ENCODE peak calls at places on chromosomes 16 and 17, in ten cellular contexts. One of them, this sample, is unnamed.

GRCh38 chr17:50146230-50146926 is 4.1 kb downstream of the PPP1R9B start:
- DNase-seq in K562: no peak
- DNase-seq in IMR-90: no peak
- DNase-seq in MM.1S: no peak
- DNase-seq in trophoblast cell: no peak
- DNase-seq in A549: no peak
- DNase-seq in H9: no peak
- DNase-seq in mammary epithelial cell: no peak
- DNase-seq in keratinocyte: no peak
- DNase-seq in fibroblast of lung: no peak
- DNase-seq in this sample: no peak

GRCh38 chr16:26905336-26905735 is 161.4 kb upstream of the C16orf82 start:
- DNase-seq in K562: no peak
- DNase-seq in IMR-90: peak
- DNase-seq in MM.1S: no peak
- DNase-seq in trophoblast cell: no peak
- DNase-seq in A549: no peak
- DNase-seq in H9: no peak
- DNase-seq in mammary epithelial cell: no peak
- DNase-seq in keratinocyte: no peak
- DNase-seq in fibroblast of lung: peak
- DNase-seq in this sample: no peak

GRCh38 chr17:50909765-50910661 is 43.9 kb upstream of the TOB1 start:
- DNase-seq in K562: no peak
- DNase-seq in IMR-90: no peak
- DNase-seq in MM.1S: no peak
- DNase-seq in trophoblast cell: no peak
- DNase-seq in A549: no peak
- DNase-seq in H9: no peak
- DNase-seq in mammary epithelial cell: no peak
- DNase-seq in keratinocyte: no peak
- DNase-seq in fibroblast of lung: no peak
- DNase-seq in this sample: no peak

GRCh38 chr16:57755061-57755684 is 19.6 kb downstream of the KATNB1 start:
- DNase-seq in K562: no peak
- DNase-seq in IMR-90: no peak
- DNase-seq in MM.1S: no peak
- DNase-seq in trophoblast cell: no peak
- DNase-seq in A549: no peak
- DNase-seq in H9: no peak
- DNase-seq in mammary epithelial cell: no peak
- DNase-seq in keratinocyte: no peak
- DNase-seq in fibroblast of lung: no peak
- DNase-seq in this sample: peak

GRCh38 chr17:80263253-80264047 is 2.8 kb downstream of the RNF213 start:
- DNase-seq in K562: peak
- DNase-seq in IMR-90: peak
- DNase-seq in MM.1S: peak
- DNase-seq in trophoblast cell: peak
- DNase-seq in A549: peak
- DNase-seq in H9: peak
- DNase-seq in mammary epithelial cell: peak
- DNase-seq in keratinocyte: no peak
- DNase-seq in fibroblast of lung: no peak
- DNase-seq in this sample: peak

GRCh38 chr17:31499771-31500554 is 108.5 kb downstream of the RAB11FIP4 start:
- DNase-seq in K562: no peak
- DNase-seq in IMR-90: peak
- DNase-seq in MM.1S: no peak
- DNase-seq in trophoblast cell: peak
- DNase-seq in A549: no peak
- DNase-seq in H9: peak
- DNase-seq in mammary epithelial cell: peak
- DNase-seq in keratinocyte: no peak
- DNase-seq in fibroblast of lung: peak
- DNase-seq in this sample: peak

GRCh38 chr16:89325861-89326471 is 108.5 kb downstream of the ZNF778 start:
- DNase-seq in K562: peak
- DNase-seq in IMR-90: peak
- DNase-seq in MM.1S: peak
- DNase-seq in trophoblast cell: peak
- DNase-seq in A549: peak
- DNase-seq in H9: no peak
- DNase-seq in mammary epithelial cell: peak
- DNase-seq in keratinocyte: no peak
- DNase-seq in fibroblast of lung: peak
- DNase-seq in this sample: no peak

GRCh38 chr16:64469906-64470702 is 651.8 kb downstream of the CDH11 start:
- DNase-seq in K562: no peak
- DNase-seq in IMR-90: no peak
- DNase-seq in MM.1S: no peak
- DNase-seq in trophoblast cell: no peak
- DNase-seq in A549: no peak
- DNase-seq in H9: no peak
- DNase-seq in mammary epithelial cell: no peak
- DNase-seq in keratinocyte: no peak
- DNase-seq in fibroblast of lung: no peak
- DNase-seq in this sample: no peak

GRCh38 chr17:77771998-77772397 is 186.5 kb upstream of the TNRC6C start:
- DNase-seq in K562: no peak
- DNase-seq in IMR-90: no peak
- DNase-seq in MM.1S: no peak
- DNase-seq in trophoblast cell: no peak
- DNase-seq in A549: no peak
- DNase-seq in H9: no peak
- DNase-seq in mammary epithelial cell: no peak
- DNase-seq in keratinocyte: no peak
- DNase-seq in fibroblast of lung: no peak
- DNase-seq in this sample: no peak

GRCh38 chr17:77772461-77772897 is 186.0 kb upstream of the TNRC6C start:
- DNase-seq in K562: peak
- DNase-seq in IMR-90: peak
- DNase-seq in MM.1S: peak
- DNase-seq in trophoblast cell: peak
- DNase-seq in A549: peak
- DNase-seq in H9: peak
- DNase-seq in mammary epithelial cell: no peak
- DNase-seq in keratinocyte: no peak
- DNase-seq in fibroblast of lung: peak
- DNase-seq in this sample: peak

GRCh38 chr17:77771587-77771986 is 186.9 kb upstream of the TNRC6C start:
- DNase-seq in K562: no peak
- DNase-seq in IMR-90: no peak
- DNase-seq in MM.1S: no peak
- DNase-seq in trophoblast cell: no peak
- DNase-seq in A549: no peak
- DNase-seq in H9: no peak
- DNase-seq in mammary epithelial cell: no peak
- DNase-seq in keratinocyte: no peak
- DNase-seq in fibroblast of lung: no peak
- DNase-seq in this sample: no peak

GRCh38 chr17:77770331-77771105 is 188.0 kb upstream of the TNRC6C start:
- DNase-seq in K562: peak
- DNase-seq in IMR-90: peak
- DNase-seq in MM.1S: no peak
- DNase-seq in trophoblast cell: no peak
- DNase-seq in A549: peak
- DNase-seq in H9: no peak
- DNase-seq in mammary epithelial cell: peak
- DNase-seq in keratinocyte: no peak
- DNase-seq in fibroblast of lung: peak
- DNase-seq in this sample: no peak

DNA sequence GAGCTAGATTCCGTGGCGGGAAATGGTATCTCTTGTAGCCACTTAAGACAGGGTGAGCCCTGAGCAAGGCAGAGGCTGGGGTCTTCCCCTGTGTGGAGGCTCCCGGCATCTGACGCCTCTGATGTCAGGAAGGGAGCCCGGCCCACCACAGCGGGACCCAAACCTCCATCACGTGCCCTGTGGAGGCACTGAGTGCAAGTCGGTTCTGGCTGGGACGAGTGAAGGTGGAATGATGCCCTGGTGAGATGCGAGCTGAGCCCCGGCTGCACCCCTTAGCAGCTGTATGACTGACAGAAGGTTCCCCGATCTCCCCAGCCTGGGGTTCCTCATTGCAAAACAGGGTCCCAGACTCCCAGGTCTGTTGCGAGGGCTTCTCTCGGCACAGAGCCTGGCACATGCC is 187.4 kb upstream of the TNRC6C start:
- DNase-seq in K562: no peak
- DNase-seq in IMR-90: no peak
- DNase-seq in MM.1S: no peak
- DNase-seq in trophoblast cell: no peak
- DNase-seq in A549: no peak
- DNase-seq in H9: no peak
- DNase-seq in mammary epithelial cell: no peak
- DNase-seq in keratinocyte: no peak
- DNase-seq in fibroblast of lung: no peak
- DNase-seq in this sample: no peak
- H3K4me2 ChIP-seq in K562: peak
- H3K4me2 ChIP-seq in IMR-90: no peak
- H3K4me2 ChIP-seq in MM.1S: no peak
- H3K4me2 ChIP-seq in trophoblast cell: no peak
- H3K4me2 ChIP-seq in A549: no peak
- H3K4me2 ChIP-seq in H9: no peak
- H3K4me2 ChIP-seq in mammary epithelial cell: no peak
- H3K4me2 ChIP-seq in keratinocyte: no peak
- H3K4me2 ChIP-seq in fibroblast of lung: no peak
- H3K4me2 ChIP-seq in this sample: no peak

GRCh38 chr17:2871205-2871604 is 75.0 kb downstream of the RAP1GAP2 start:
- DNase-seq in K562: no peak
- DNase-seq in IMR-90: no peak
- DNase-seq in MM.1S: no peak
- DNase-seq in trophoblast cell: no peak
- DNase-seq in A549: no peak
- DNase-seq in H9: peak
- DNase-seq in mammary epithelial cell: no peak
- DNase-seq in keratinocyte: no peak
- DNase-seq in fibroblast of lung: no peak
- DNase-seq in this sample: no peak

GRCh38 chr17:2869604-2870003 is 73.4 kb downstream of the RAP1GAP2 start:
- DNase-seq in K562: no peak
- DNase-seq in IMR-90: no peak
- DNase-seq in MM.1S: no peak
- DNase-seq in trophoblast cell: peak
- DNase-seq in A549: no peak
- DNase-seq in H9: peak
- DNase-seq in mammary epithelial cell: no peak
- DNase-seq in keratinocyte: no peak
- DNase-seq in fibroblast of lung: no peak
- DNase-seq in this sample: no peak

GRCh38 chr17:2871720-2872119 is 75.5 kb downstream of the RAP1GAP2 start:
- DNase-seq in K562: no peak
- DNase-seq in IMR-90: peak
- DNase-seq in MM.1S: no peak
- DNase-seq in trophoblast cell: peak
- DNase-seq in A549: no peak
- DNase-seq in H9: no peak
- DNase-seq in mammary epithelial cell: peak
- DNase-seq in keratinocyte: no peak
- DNase-seq in fibroblast of lung: no peak
- DNase-seq in this sample: no peak

GRCh38 chr17:2865228-2865627 is 69.0 kb downstream of the RAP1GAP2 start:
- DNase-seq in K562: no peak
- DNase-seq in IMR-90: no peak
- DNase-seq in MM.1S: no peak
- DNase-seq in trophoblast cell: no peak
- DNase-seq in A549: no peak
- DNase-seq in H9: no peak
- DNase-seq in mammary epithelial cell: no peak
- DNase-seq in keratinocyte: no peak
- DNase-seq in fibroblast of lung: no peak
- DNase-seq in this sample: no peak

GRCh38 chr17:2867441-2868424 is 71.5 kb downstream of the RAP1GAP2 start:
- DNase-seq in K562: no peak
- DNase-seq in IMR-90: peak
- DNase-seq in MM.1S: no peak
- DNase-seq in trophoblast cell: peak
- DNase-seq in A549: peak
- DNase-seq in H9: peak
- DNase-seq in mammary epithelial cell: peak
- DNase-seq in keratinocyte: no peak
- DNase-seq in fibroblast of lung: peak
- DNase-seq in this sample: no peak
- H3K4me2 ChIP-seq in K562: no peak
- H3K4me2 ChIP-seq in IMR-90: no peak
- H3K4me2 ChIP-seq in MM.1S: no peak
- H3K4me2 ChIP-seq in trophoblast cell: no peak
- H3K4me2 ChIP-seq in A549: peak
- H3K4me2 ChIP-seq in H9: peak
- H3K4me2 ChIP-seq in mammary epithelial cell: no peak
- H3K4me2 ChIP-seq in keratinocyte: no peak
- H3K4me2 ChIP-seq in fibroblast of lung: peak
- H3K4me2 ChIP-seq in this sample: peak

GRCh38 chr17:61411944-61412859 is 12.6 kb downstream of the TBX2 start:
- DNase-seq in K562: peak
- DNase-seq in IMR-90: peak
- DNase-seq in MM.1S: peak
- DNase-seq in trophoblast cell: peak
- DNase-seq in A549: peak
- DNase-seq in H9: peak
- DNase-seq in mammary epithelial cell: peak
- DNase-seq in keratinocyte: peak
- DNase-seq in fibroblast of lung: peak
- DNase-seq in this sample: no peak
- H3K4me2 ChIP-seq in K562: no peak
- H3K4me2 ChIP-seq in IMR-90: peak
- H3K4me2 ChIP-seq in MM.1S: peak
- H3K4me2 ChIP-seq in trophoblast cell: peak
- H3K4me2 ChIP-seq in A549: peak
- H3K4me2 ChIP-seq in H9: peak
- H3K4me2 ChIP-seq in mammary epithelial cell: peak
- H3K4me2 ChIP-seq in keratinocyte: peak
- H3K4me2 ChIP-seq in fibroblast of lung: peak
- H3K4me2 ChIP-seq in this sample: peak

GRCh38 chr16:15485175-15485574 is 50.8 kb downstream of the BMERB1 start:
- DNase-seq in K562: no peak
- DNase-seq in IMR-90: no peak
- DNase-seq in MM.1S: no peak
- DNase-seq in trophoblast cell: no peak
- DNase-seq in A549: no peak
- DNase-seq in H9: no peak
- DNase-seq in mammary epithelial cell: no peak
- DNase-seq in keratinocyte: no peak
- DNase-seq in fibroblast of lung: no peak
- DNase-seq in this sample: no peak

GRCh38 chr16:15482748-15483118 is 48.3 kb downstream of the BMERB1 start:
- DNase-seq in K562: no peak
- DNase-seq in IMR-90: no peak
- DNase-seq in MM.1S: no peak
- DNase-seq in trophoblast cell: no peak
- DNase-seq in A549: no peak
- DNase-seq in H9: no peak
- DNase-seq in mammary epithelial cell: no peak
- DNase-seq in keratinocyte: no peak
- DNase-seq in fibroblast of lung: no peak
- DNase-seq in this sample: no peak

GRCh38 chr16:15484662-15485061 is 50.3 kb downstream of the BMERB1 start:
- DNase-seq in K562: no peak
- DNase-seq in IMR-90: peak
- DNase-seq in MM.1S: no peak
- DNase-seq in trophoblast cell: no peak
- DNase-seq in A549: no peak
- DNase-seq in H9: no peak
- DNase-seq in mammary epithelial cell: peak
- DNase-seq in keratinocyte: no peak
- DNase-seq in fibroblast of lung: peak
- DNase-seq in this sample: no peak

GRCh38 chr16:15483857-15484256 is 49.5 kb downstream of the BMERB1 start:
- DNase-seq in K562: no peak
- DNase-seq in IMR-90: no peak
- DNase-seq in MM.1S: no peak
- DNase-seq in trophoblast cell: no peak
- DNase-seq in A549: no peak
- DNase-seq in H9: no peak
- DNase-seq in mammary epithelial cell: no peak
- DNase-seq in keratinocyte: no peak
- DNase-seq in fibroblast of lung: no peak
- DNase-seq in this sample: no peak

GRCh38 chr16:15482068-15482747 is 47.8 kb downstream of the BMERB1 start:
- DNase-seq in K562: peak
- DNase-seq in IMR-90: peak
- DNase-seq in MM.1S: no peak
- DNase-seq in trophoblast cell: peak
- DNase-seq in A549: peak
- DNase-seq in H9: peak
- DNase-seq in mammary epithelial cell: peak
- DNase-seq in keratinocyte: peak
- DNase-seq in fibroblast of lung: peak
- DNase-seq in this sample: peak
- H3K4me2 ChIP-seq in K562: no peak
- H3K4me2 ChIP-seq in IMR-90: peak
- H3K4me2 ChIP-seq in MM.1S: no peak
- H3K4me2 ChIP-seq in trophoblast cell: no peak
- H3K4me2 ChIP-seq in A549: peak
- H3K4me2 ChIP-seq in H9: no peak
- H3K4me2 ChIP-seq in mammary epithelial cell: peak
- H3K4me2 ChIP-seq in keratinocyte: peak
- H3K4me2 ChIP-seq in fibroblast of lung: peak
- H3K4me2 ChIP-seq in this sample: no peak

This sample was measured in H1.